ENCODE peak calls at places on chromosome 2, in five cellular contexts. One of them, this sample, is unnamed.

GRCh38 chr2:12619975-12620374 is 96.8 kb upstream of the TRIB2 start:
- DNase-seq in spleen: no peak
- DNase-seq in AG04449: peak
- DNase-seq in tibial nerve: peak
- DNase-seq in heart right ventricle: no peak
- DNase-seq in this sample: no peak

GRCh38 chr2:18500333-18500732 is 60.1 kb downstream of the RDH14 start:
- DNase-seq in heart right ventricle: no peak
- DNase-seq in AG04449: no peak
- DNase-seq in spleen: no peak
- DNase-seq in tibial nerve: no peak
- DNase-seq in this sample: no peak

GRCh38 chr2:177234267-177234666 is 21.7 kb downstream of the HNRNPA3 start:
- DNase-seq in spleen: no peak
- DNase-seq in heart right ventricle: no peak
- DNase-seq in tibial nerve: no peak
- DNase-seq in AG04449: no peak
- DNase-seq in this sample: no peak

GRCh38 chr2:215983581-215984351 is 29.6 kb downstream of the MREG start:
- DNase-seq in heart right ventricle: no peak
- DNase-seq in AG04449: no peak
- DNase-seq in tibial nerve: no peak
- DNase-seq in spleen: no peak
- DNase-seq in this sample: no peak

GRCh38 chr2:68992933-68993332 is 18.5 kb downstream of the GKN1 start:
- DNase-seq in AG04449: no peak
- DNase-seq in heart right ventricle: no peak
- DNase-seq in spleen: no peak
- DNase-seq in tibial nerve: no peak
- DNase-seq in this sample: no peak

GRCh38 chr2:216049452-216049851 is 32.2 kb downstream of the PECR start:
- DNase-seq in AG04449: no peak
- DNase-seq in heart right ventricle: no peak
- DNase-seq in tibial nerve: no peak
- DNase-seq in spleen: no peak
- DNase-seq in this sample: no peak

GRCh38 chr2:211468881-211469280 is 912.5 kb downstream of the CPS1 start:
- DNase-seq in spleen: no peak
- DNase-seq in heart right ventricle: no peak
- DNase-seq in AG04449: no peak
- DNase-seq in tibial nerve: no peak
- DNase-seq in this sample: no peak

GRCh38 chr2:170073288-170073687 is 104.7 kb upstream of the MYO3B start:
- DNase-seq in AG04449: peak
- DNase-seq in heart right ventricle: peak
- DNase-seq in spleen: no peak
- DNase-seq in tibial nerve: peak
- DNase-seq in this sample: no peak

GRCh38 chr2:200492656-200493055 is 17.2 kb downstream of the KCTD18 start:
- DNase-seq in heart right ventricle: no peak
- DNase-seq in spleen: no peak
- DNase-seq in AG04449: no peak
- DNase-seq in tibial nerve: no peak
- DNase-seq in this sample: no peak

GRCh38 chr2:193141-193552 is 70.7 kb downstream of the SH3YL1 start:
- DNase-seq in AG04449: no peak
- DNase-seq in tibial nerve: no peak
- DNase-seq in spleen: no peak
- DNase-seq in heart right ventricle: no peak
- DNase-seq in this sample: no peak

GRCh38 chr2:151730242-151730975 is 3.9 kb downstream of the NEB start:
- DNase-seq in heart right ventricle: no peak
- DNase-seq in AG04449: peak
- DNase-seq in spleen: no peak
- DNase-seq in tibial nerve: no peak
- DNase-seq in this sample: no peak

GRCh38 chr2:209411296-209411695 is 12.6 kb upstream of the MAP2 start:
- DNase-seq in heart right ventricle: no peak
- DNase-seq in tibial nerve: no peak
- DNase-seq in AG04449: no peak
- DNase-seq in spleen: no peak
- DNase-seq in this sample: no peak

GRCh38 chr2:241849616-241850543 is 8.8 kb downstream of the PDCD1 start:
- DNase-seq in tibial nerve: no peak
- DNase-seq in spleen: no peak
- DNase-seq in heart right ventricle: no peak
- DNase-seq in AG04449: no peak
- DNase-seq in this sample: no peak

GRCh38 chr2:102841107-102841840 is 79.4 kb downstream of the TMEM182 start:
- DNase-seq in tibial nerve: peak
- DNase-seq in spleen: no peak
- DNase-seq in heart right ventricle: peak
- DNase-seq in AG04449: no peak
- DNase-seq in this sample: peak

GRCh38 chr2:13650586-13651180 is 933.9 kb downstream of the TRIB2 start:
- DNase-seq in heart right ventricle: no peak
- DNase-seq in spleen: no peak
- DNase-seq in AG04449: no peak
- DNase-seq in tibial nerve: no peak
- DNase-seq in this sample: no peak